ENCODE peak calls at places on chromosome 14, in eight cellular contexts. One of them, this sample, is unnamed.

GRCh38 chr14:68655021-68655811 is 137.7 kb downstream of the ZFP36L1 start:
- DNase-seq in BJ: no peak
- DNase-seq in GM06990: no peak
- DNase-seq in RKO: no peak
- DNase-seq in activated T-helper 1 cell treated with Interleukin-2 at 50 U/mL for 16 hours: no peak
- DNase-seq in COR-L47: no peak
- DNase-seq in HS-27A: no peak
- DNase-seq in NCI-H1092 treated with DMSO at 0.1 percent for 48 hours: peak; percentile 54
- DNase-seq in this sample: no peak

GRCh38 chr14:94612174-94612573 is at the start of gene SERPINA3:
- DNase-seq in NCI-H1092 treated with DMSO at 0.1 percent for 48 hours: no peak
- DNase-seq in BJ: no peak
- DNase-seq in COR-L47: no peak
- DNase-seq in RKO: no peak
- DNase-seq in activated T-helper 1 cell treated with Interleukin-2 at 50 U/mL for 16 hours: no peak
- DNase-seq in GM06990: no peak
- DNase-seq in HS-27A: no peak
- DNase-seq in this sample: no peak

GRCh38 chr14:22888662-22889061 is 5.6 kb downstream of the REM2 start:
- DNase-seq in activated T-helper 1 cell treated with Interleukin-2 at 50 U/mL for 16 hours: no peak
- DNase-seq in RKO: no peak
- DNase-seq in NCI-H1092 treated with DMSO at 0.1 percent for 48 hours: no peak
- DNase-seq in HS-27A: no peak
- DNase-seq in COR-L47: no peak
- DNase-seq in BJ: no peak
- DNase-seq in GM06990: peak; percentile 53
- DNase-seq in this sample: no peak

GRCh38 chr14:98231210-98231609 is 1040.8 kb downstream of the BCL11B start:
- DNase-seq in RKO: no peak
- DNase-seq in NCI-H1092 treated with DMSO at 0.1 percent for 48 hours: no peak
- DNase-seq in BJ: no peak
- DNase-seq in GM06990: no peak
- DNase-seq in activated T-helper 1 cell treated with Interleukin-2 at 50 U/mL for 16 hours: no peak
- DNase-seq in HS-27A: no peak
- DNase-seq in COR-L47: no peak
- DNase-seq in this sample: no peak

GRCh38 chr14:68748691-68749090 is 44.2 kb downstream of the ZFP36L1 start:
- DNase-seq in COR-L47: no peak
- DNase-seq in HS-27A: no peak
- DNase-seq in activated T-helper 1 cell treated with Interleukin-2 at 50 U/mL for 16 hours: no peak
- DNase-seq in BJ: no peak
- DNase-seq in RKO: no peak
- DNase-seq in NCI-H1092 treated with DMSO at 0.1 percent for 48 hours: no peak
- DNase-seq in GM06990: no peak
- DNase-seq in this sample: no peak

GRCh38 chr14:82313889-82314288 is 780.2 kb upstream of the SEL1L start:
- DNase-seq in BJ: no peak
- DNase-seq in NCI-H1092 treated with DMSO at 0.1 percent for 48 hours: peak; percentile 98
- DNase-seq in COR-L47: peak; percentile 98
- DNase-seq in GM06990: no peak
- DNase-seq in RKO: no peak
- DNase-seq in HS-27A: no peak
- DNase-seq in activated T-helper 1 cell treated with Interleukin-2 at 50 U/mL for 16 hours: no peak
- DNase-seq in this sample: peak; percentile 98

GRCh38 chr14:20707622-20708021 is 19.1 kb downstream of the ANG start:
- DNase-seq in activated T-helper 1 cell treated with Interleukin-2 at 50 U/mL for 16 hours: no peak
- DNase-seq in HS-27A: no peak
- DNase-seq in RKO: no peak
- DNase-seq in COR-L47: no peak
- DNase-seq in NCI-H1092 treated with DMSO at 0.1 percent for 48 hours: no peak
- DNase-seq in BJ: no peak
- DNase-seq in GM06990: no peak
- DNase-seq in this sample: no peak

GRCh38 chr14:63204407-63205280 is at the start of gene RHOJ:
- DNase-seq in RKO: no peak
- DNase-seq in NCI-H1092 treated with DMSO at 0.1 percent for 48 hours: peak; percentile 83
- DNase-seq in activated T-helper 1 cell treated with Interleukin-2 at 50 U/mL for 16 hours: no peak
- DNase-seq in GM06990: no peak
- DNase-seq in HS-27A: no peak
- DNase-seq in BJ: no peak
- DNase-seq in COR-L47: peak; percentile 52
- DNase-seq in this sample: peak; percentile 71

GRCh38 chr14:61498811-61499210 is 177.4 kb downstream of the PRKCH start:
- DNase-seq in HS-27A: no peak
- DNase-seq in activated T-helper 1 cell treated with Interleukin-2 at 50 U/mL for 16 hours: no peak
- DNase-seq in RKO: no peak
- DNase-seq in NCI-H1092 treated with DMSO at 0.1 percent for 48 hours: no peak
- DNase-seq in COR-L47: no peak
- DNase-seq in GM06990: no peak
- DNase-seq in BJ: no peak
- DNase-seq in this sample: no peak

GRCh38 chr14:80211143-80212024 is at the start of gene DIO2:
- DNase-seq in RKO: no peak
- DNase-seq in NCI-H1092 treated with DMSO at 0.1 percent for 48 hours: no peak
- DNase-seq in COR-L47: no peak
- DNase-seq in HS-27A: peak; percentile 11
- DNase-seq in activated T-helper 1 cell treated with Interleukin-2 at 50 U/mL for 16 hours: no peak
- DNase-seq in GM06990: no peak
- DNase-seq in BJ: no peak
- DNase-seq in this sample: no peak

GRCh38 chr14:87992349-87992719 is 648 bp downstream of the GALC start:
- DNase-seq in HS-27A: no peak
- DNase-seq in BJ: no peak
- DNase-seq in NCI-H1092 treated with DMSO at 0.1 percent for 48 hours: peak; percentile 31
- DNase-seq in GM06990: no peak
- DNase-seq in activated T-helper 1 cell treated with Interleukin-2 at 50 U/mL for 16 hours: no peak
- DNase-seq in RKO: no peak
- DNase-seq in COR-L47: no peak
- DNase-seq in this sample: peak; percentile 28

GRCh38 chr14:99063620-99064225 is 208.3 kb downstream of the BCL11B start:
- DNase-seq in RKO: no peak
- DNase-seq in BJ: no peak
- DNase-seq in GM06990: no peak
- DNase-seq in HS-27A: no peak
- DNase-seq in activated T-helper 1 cell treated with Interleukin-2 at 50 U/mL for 16 hours: no peak
- DNase-seq in COR-L47: no peak
- DNase-seq in NCI-H1092 treated with DMSO at 0.1 percent for 48 hours: no peak
- DNase-seq in this sample: no peak

GRCh38 chr14:56809262-56810215 is 740 bp downstream of the OTX2 start:
- DNase-seq in RKO: no peak
- DNase-seq in COR-L47: no peak
- DNase-seq in GM06990: no peak
- DNase-seq in NCI-H1092 treated with DMSO at 0.1 percent for 48 hours: no peak
- DNase-seq in activated T-helper 1 cell treated with Interleukin-2 at 50 U/mL for 16 hours: no peak
- DNase-seq in BJ: no peak
- DNase-seq in HS-27A: no peak
- DNase-seq in this sample: no peak

GRCh38 chr14:99273025-99273723 is 1.2 kb upstream of the BCL11B start:
- DNase-seq in GM06990: peak; percentile 36
- DNase-seq in activated T-helper 1 cell treated with Interleukin-2 at 50 U/mL for 16 hours: no peak
- DNase-seq in BJ: no peak
- DNase-seq in HS-27A: no peak
- DNase-seq in NCI-H1092 treated with DMSO at 0.1 percent for 48 hours: peak; percentile 84
- DNase-seq in RKO: no peak
- DNase-seq in COR-L47: peak; percentile 51
- DNase-seq in this sample: no peak

GRCh38 chr14:70257526-70257925 is 68.8 kb upstream of the SLC8A3 start:
- DNase-seq in GM06990: no peak
- DNase-seq in HS-27A: no peak
- DNase-seq in activated T-helper 1 cell treated with Interleukin-2 at 50 U/mL for 16 hours: no peak
- DNase-seq in COR-L47: peak; percentile 34
- DNase-seq in NCI-H1092 treated with DMSO at 0.1 percent for 48 hours: no peak
- DNase-seq in RKO: peak; percentile 16
- DNase-seq in BJ: no peak
- DNase-seq in this sample: peak; percentile 19

GRCh38 chr14:68140111-68140741 is 320.6 kb downstream of the RAD51B start:
- DNase-seq in activated T-helper 1 cell treated with Interleukin-2 at 50 U/mL for 16 hours: no peak
- DNase-seq in BJ: peak; percentile 99
- DNase-seq in COR-L47: no peak
- DNase-seq in NCI-H1092 treated with DMSO at 0.1 percent for 48 hours: peak; percentile 69
- DNase-seq in GM06990: no peak
- DNase-seq in RKO: peak; percentile 93
- DNase-seq in HS-27A: peak; percentile 93
- DNase-seq in this sample: no peak

GRCh38 chr14:64757601-64758000 is 53.4 kb downstream of the PLEKHG3 start:
- DNase-seq in BJ: no peak
- DNase-seq in NCI-H1092 treated with DMSO at 0.1 percent for 48 hours: no peak
- DNase-seq in GM06990: no peak
- DNase-seq in activated T-helper 1 cell treated with Interleukin-2 at 50 U/mL for 16 hours: no peak
- DNase-seq in HS-27A: no peak
- DNase-seq in RKO: no peak
- DNase-seq in COR-L47: no peak
- DNase-seq in this sample: no peak

GRCh38 chr14:72708708-72709475 is 185.0 kb downstream of the DPF3 start:
- DNase-seq in activated T-helper 1 cell treated with Interleukin-2 at 50 U/mL for 16 hours: no peak
- DNase-seq in HS-27A: no peak
- DNase-seq in BJ: no peak
- DNase-seq in COR-L47: no peak
- DNase-seq in RKO: no peak
- DNase-seq in NCI-H1092 treated with DMSO at 0.1 percent for 48 hours: no peak
- DNase-seq in GM06990: no peak
- DNase-seq in this sample: no peak

This sample was measured in NCI-H146.